ENCODE peak calls at places on chromosomes 13 and 19, in four cellular contexts. One of them, this sample, is unnamed.

GRCh38 chr13:52739468-52740071 is at the start of gene CNMD:
- DNase-seq in AML-193: no peak
- DNase-seq in breast epithelium: no peak
- DNase-seq in EL: no peak
- DNase-seq in this sample: peak; percentile 21

GRCh38 chr13:97631158-97631557 is 197.2 kb downstream of the RAP2A start:
- DNase-seq in AML-193: no peak
- DNase-seq in breast epithelium: no peak
- DNase-seq in EL: peak; percentile 14
- DNase-seq in this sample: no peak

GRCh38 chr13:102212729-102213128 is 189.1 kb downstream of the FGF14 start:
- DNase-seq in AML-193: no peak
- DNase-seq in breast epithelium: no peak
- DNase-seq in EL: no peak
- DNase-seq in this sample: no peak

GRCh38 chr13:23505007-23505406 is 65.2 kb upstream of the TNFRSF19 start:
- DNase-seq in AML-193: no peak
- DNase-seq in breast epithelium: no peak
- DNase-seq in EL: peak; percentile 84
- DNase-seq in this sample: no peak

GRCh38 chr19:28905996-28906395 is 307.0 kb downstream of the UQCRFS1 start:
- DNase-seq in AML-193: no peak
- DNase-seq in breast epithelium: no peak
- DNase-seq in EL: peak; percentile 86
- DNase-seq in this sample: no peak

GRCh38 chr19:40717880-40718773 is 1.2 kb downstream of the ITPKC start:
- DNase-seq in AML-193: no peak
- DNase-seq in breast epithelium: peak; percentile 58
- DNase-seq in EL: peak; percentile 43
- DNase-seq in this sample: no peak

GRCh38 chr19:50358483-50359431 is 6.7 kb downstream of the NAPSA start:
- DNase-seq in AML-193: no peak
- DNase-seq in breast epithelium: no peak
- DNase-seq in EL: peak; percentile 14
- DNase-seq in this sample: no peak

GRCh38 chr19:34120846-34121639 is 51.3 kb upstream of the LSM14A start:
- DNase-seq in AML-193: peak; percentile 63
- DNase-seq in breast epithelium: no peak
- DNase-seq in EL: peak; percentile 58
- DNase-seq in this sample: no peak

GRCh38 chr13:44934724-44935123 is 54.5 kb downstream of the NUFIP1 start:
- DNase-seq in AML-193: peak; percentile 70
- DNase-seq in breast epithelium: no peak
- DNase-seq in EL: peak; percentile 57
- DNase-seq in this sample: no peak

GRCh38 chr19:27742041-27742440 is 1470.9 kb downstream of the UQCRFS1 start:
- DNase-seq in AML-193: no peak
- DNase-seq in breast epithelium: no peak
- DNase-seq in EL: no peak
- DNase-seq in this sample: no peak

GRCh38 chr19:2532252-2533071 is 56.5 kb downstream of the GADD45B start:
- DNase-seq in AML-193: no peak
- DNase-seq in breast epithelium: no peak
- DNase-seq in EL: peak; percentile 93
- DNase-seq in this sample: no peak

GRCh38 chr19:18985257-18985656 is 44.2 kb upstream of the HOMER3 start:
- DNase-seq in AML-193: peak; percentile 75
- DNase-seq in breast epithelium: no peak
- DNase-seq in EL: no peak
- DNase-seq in this sample: no peak

GRCh38 chr19:5290336-5291262 is 50.0 kb downstream of the PTPRS start:
- DNase-seq in AML-193: no peak
- DNase-seq in breast epithelium: no peak
- DNase-seq in EL: no peak
- DNase-seq in this sample: no peak

GRCh38 chr19:47232422-47233211 is 1.6 kb upstream of the BBC3 start:
- DNase-seq in AML-193: no peak
- DNase-seq in breast epithelium: no peak
- DNase-seq in EL: peak; percentile 88
- DNase-seq in this sample: no peak

GRCh38 chr13:35722438-35723060 is 246.1 kb upstream of the MAB21L1 start:
- DNase-seq in AML-193: peak; percentile 55
- DNase-seq in breast epithelium: no peak
- DNase-seq in EL: no peak
- DNase-seq in this sample: no peak

GRCh38 chr19:48405850-48406249 is 12.4 kb downstream of the GRIN2D start:
- DNase-seq in AML-193: no peak
- DNase-seq in breast epithelium: no peak
- DNase-seq in EL: no peak
- DNase-seq in this sample: no peak

GRCh38 chr19:32614916-32615315 is 33.9 kb downstream of the PDCD5 start:
- DNase-seq in AML-193: no peak
- DNase-seq in breast epithelium: no peak
- DNase-seq in EL: no peak
- DNase-seq in this sample: no peak

GRCh38 chr13:55816976-55817601 is 1323.6 kb upstream of the PRR20A start:
- DNase-seq in AML-193: no peak
- DNase-seq in breast epithelium: no peak
- DNase-seq in EL: no peak
- DNase-seq in this sample: no peak

GRCh38 chr19:31231181-31231580 is 118.1 kb downstream of the TSHZ3 start:
- DNase-seq in AML-193: no peak
- DNase-seq in breast epithelium: no peak
- DNase-seq in EL: no peak
- DNase-seq in this sample: no peak

GRCh38 chr13:40568672-40569350 is 97.6 kb downstream of the FOXO1 start:
- DNase-seq in AML-193: no peak
- DNase-seq in breast epithelium: no peak
- DNase-seq in EL: no peak
- DNase-seq in this sample: no peak

GRCh38 chr19:12872941-12873890 is 8.0 kb downstream of the DNASE2 start:
- DNase-seq in AML-193: no peak
- DNase-seq in breast epithelium: no peak
- DNase-seq in EL: peak; percentile 76
- DNase-seq in this sample: no peak

GRCh38 chr19:49564616-49565045 is 15.7 kb downstream of the NOSIP start:
- DNase-seq in AML-193: no peak
- DNase-seq in breast epithelium: no peak
- DNase-seq in EL: no peak
- DNase-seq in this sample: no peak

GRCh38 chr13:91078093-91078679 is 269.3 kb upstream of the MIR17HG start:
- DNase-seq in AML-193: no peak
- DNase-seq in breast epithelium: no peak
- DNase-seq in EL: no peak
- DNase-seq in this sample: no peak

GRCh38 chr13:94550030-94550738 is 45.8 kb downstream of the TGDS start:
- DNase-seq in AML-193: no peak
- DNase-seq in breast epithelium: no peak
- DNase-seq in EL: peak; percentile 57
- DNase-seq in this sample: no peak

GRCh38 chr19:23823952-23824389 is 65.3 kb upstream of the ZNF681 start:
- DNase-seq in AML-193: peak; percentile 68
- DNase-seq in breast epithelium: no peak
- DNase-seq in EL: peak; percentile 19
- DNase-seq in this sample: no peak

GRCh38 chr13:39253774-39254173 is 215.5 kb downstream of the NHLRC3 start:
- DNase-seq in AML-193: no peak
- DNase-seq in breast epithelium: no peak
- DNase-seq in EL: peak; percentile 78
- DNase-seq in this sample: no peak

GRCh38 chr19:39839678-39840327 is 5.8 kb upstream of the DYRK1B start:
- DNase-seq in AML-193: no peak
- DNase-seq in breast epithelium: no peak
- DNase-seq in EL: no peak
- DNase-seq in this sample: no peak

GRCh38 chr19:44055870-44056269 is 4.0 kb downstream of the ZNF223 start:
- DNase-seq in AML-193: no peak
- DNase-seq in breast epithelium: no peak
- DNase-seq in EL: no peak
- DNase-seq in this sample: no peak

GRCh38 chr13:49400755-49401659 is 42.9 kb downstream of the CAB39L start:
- DNase-seq in AML-193: no peak
- DNase-seq in breast epithelium: no peak
- DNase-seq in EL: peak; percentile 46
- DNase-seq in this sample: no peak

GRCh38 chr13:23678768-23679167 is 108.6 kb downstream of the TNFRSF19 start:
- DNase-seq in AML-193: no peak
- DNase-seq in breast epithelium: no peak
- DNase-seq in EL: no peak
- DNase-seq in this sample: no peak

GRCh38 chr13:32911506-32911905 is 104.7 kb upstream of the KL start:
- DNase-seq in AML-193: peak; percentile 26
- DNase-seq in breast epithelium: no peak
- DNase-seq in EL: peak; percentile 56
- DNase-seq in this sample: no peak